ENCODE peak calls at places on chromosomes 2 and 18, in ten cellular contexts. N, W, C, R, G, O, A, F, S and V are unnamed samples. For H3K36me3, the result is how much of the 10 kb centered on the place peaks cover.

GRCh38 chr2:221969830-221970144 is 329.0 kb downstream of the PAX3 start:
- DNase-seq in N (no peak), W (no peak), C (no peak), R (no peak), G (no peak), O (no peak), A (no peak), F (no peak), S (no peak), V (no peak)

GRCh38 chr18:42048150-42048549 is 93.1 kb downstream of the PIK3C3 start:
- DNase-seq in N (peak), W (no peak), C (no peak), R (no peak), G (no peak), O (peak), A (no peak), F (no peak), S (no peak), V (no peak)

GRCh38 chr2:42296226-42296625 is 64.8 kb downstream of the COX7A2L start:
- DNase-seq in N (no peak), W (no peak), C (no peak), R (no peak), G (no peak), O (no peak), A (no peak), F (no peak), S (no peak), V (no peak)

GRCh38 chr2:88753833-88754584 is 62.5 kb downstream of the RPIA start:
- DNase-seq in N (peak), W (no peak), C (no peak), R (no peak), G (no peak), O (peak), A (no peak), F (no peak), S (no peak), V (no peak)

GRCh38 chr18:44123743-44124142 is 556.9 kb upstream of the SETBP1 start:
- DNase-seq in N (no peak), W (no peak), C (no peak), R (no peak), G (no peak), O (no peak), A (no peak), F (no peak), S (no peak), V (no peak)

GRCh38 chr2:142724713-142725349 is 152.6 kb upstream of the KYNU start:
- DNase-seq in N (no peak), W (no peak), C (no peak), R (no peak), G (no peak), O (no peak), A (no peak), F (no peak), S (no peak), V (no peak)

GRCh38 chr2:240400319-240401161 is 34.9 kb upstream of the GPC1 start:
- DNase-seq in N (no peak), W (peak), C (peak), R (no peak), G (peak), O (no peak), A (no peak), F (no peak), S (peak), V (no peak)

GRCh38 chr2:150143087-150143536 is 344.4 kb downstream of the RND3 start:
- DNase-seq in N (peak), W (no peak), C (no peak), R (no peak), G (no peak), O (peak), A (no peak), F (no peak), S (no peak), V (no peak)

GRCh38 chr2:174749793-174750192 is 14.5 kb downstream of the CHRNA1 start:
- DNase-seq in N (no peak), W (no peak), C (no peak), R (no peak), G (no peak), O (no peak), A (no peak), F (no peak), S (no peak), V (no peak)

GRCh38 chr18:37397814-37398213 is 167.8 kb downstream of the CELF4 start:
- DNase-seq in N (no peak), W (no peak), C (no peak), R (no peak), G (no peak), O (no peak), A (no peak), F (no peak), S (no peak), V (no peak)

GRCh38 chr2:96802281-96802595 is 13.8 kb upstream of the CNNM3 start:
- DNase-seq in N (no peak), W (no peak), C (no peak), R (no peak), G (no peak), O (no peak), A (no peak), F (no peak), S (peak), V (no peak)

GRCh38 chr18:48841381-48842258 is 109.1 kb downstream of the SMAD7 start:
- DNase-seq in N (peak), W (no peak), C (no peak), R (no peak), G (peak), O (peak), A (no peak), F (no peak), S (peak), V (peak)

GRCh38 chr2:172429351-172429968 is 2.1 kb downstream of the ITGA6 start:
- DNase-seq in N (peak), W (no peak), C (no peak), R (peak), G (no peak), O (peak), A (no peak), F (peak), S (no peak), V (no peak)

GRCh38 chr18:42640160-42640559 is 475.3 kb downstream of the RIT2 start:
- DNase-seq in N (no peak), W (no peak), C (no peak), R (no peak), G (no peak), O (no peak), A (no peak), F (no peak), S (no peak), V (no peak)

GRCh38 chr2:232230557-232230956 is 148.0 kb upstream of the ALPP start:
- DNase-seq in N (no peak), W (peak), C (no peak), R (no peak), G (no peak), O (peak), A (peak), F (peak), S (no peak), V (peak)

GRCh38 chr2:172740871-172741270 is 5.2 kb downstream of the RAPGEF4 start:
- DNase-seq in N (no peak), W (no peak), C (no peak), R (no peak), G (no peak), O (no peak), A (no peak), F (no peak), S (no peak), V (no peak)

GRCh38 chr2:51387235-51387634 is 355.3 kb upstream of the NRXN1 start:
- DNase-seq in N (peak), W (no peak), C (no peak), R (no peak), G (no peak), O (peak), A (no peak), F (no peak), S (no peak), V (no peak)

GRCh38 chr18:3794537-3795348 is 344.8 kb downstream of the TGIF1 start:
- DNase-seq in N (peak), W (peak), C (no peak), R (no peak), G (no peak), O (peak), A (no peak), F (no peak), S (no peak), V (no peak)

GRCh38 chr2:96163768-96164429 is 18.7 kb upstream of the DUSP2 start:
- DNase-seq in N (no peak), W (no peak), C (no peak), R (no peak), G (no peak), O (no peak), A (no peak), F (no peak), S (no peak), V (peak)

GRCh38 chr18:24368749-24369148 is 28.9 kb downstream of the OSBPL1A start:
- DNase-seq in N (no peak), W (no peak), C (no peak), R (no peak), G (no peak), O (no peak), A (no peak), F (no peak), S (no peak), V (no peak)

GRCh38 chr18:9126337-9126736 is 10.2 kb upstream of the ANKRD12 start:
- DNase-seq in N (no peak), W (no peak), C (no peak), R (no peak), G (no peak), O (no peak), A (no peak), F (no peak), S (no peak), V (no peak)
- H3K36me3 ChIP-seq in N (under half), W (under half), C (half or more), R (under half), G (under half), O (half or more), A (under half), F (half or more), S (half or more), V (under half)

GRCh38 chr2:219620546-219620945 is 6.9 kb upstream of the SLC4A3 start:
- DNase-seq in N (no peak), W (no peak), C (no peak), R (no peak), G (no peak), O (no peak), A (no peak), F (no peak), S (no peak), V (no peak)

GRCh38 chr2:219618733-219619122 is 8.7 kb upstream of the SLC4A3 start:
- DNase-seq in N (no peak), W (no peak), C (no peak), R (no peak), G (no peak), O (no peak), A (no peak), F (no peak), S (no peak), V (no peak)

GRCh38 chr2:219616550-219616949 is 10.9 kb upstream of the SLC4A3 start:
- DNase-seq in N (no peak), W (no peak), C (no peak), R (no peak), G (no peak), O (no peak), A (no peak), F (no peak), S (no peak), V (no peak)

GRCh38 chr2:219622472-219622871 is 5.0 kb upstream of the SLC4A3 start:
- DNase-seq in N (no peak), W (no peak), C (no peak), R (no peak), G (no peak), O (peak), A (no peak), F (no peak), S (no peak), V (no peak)

DNA sequence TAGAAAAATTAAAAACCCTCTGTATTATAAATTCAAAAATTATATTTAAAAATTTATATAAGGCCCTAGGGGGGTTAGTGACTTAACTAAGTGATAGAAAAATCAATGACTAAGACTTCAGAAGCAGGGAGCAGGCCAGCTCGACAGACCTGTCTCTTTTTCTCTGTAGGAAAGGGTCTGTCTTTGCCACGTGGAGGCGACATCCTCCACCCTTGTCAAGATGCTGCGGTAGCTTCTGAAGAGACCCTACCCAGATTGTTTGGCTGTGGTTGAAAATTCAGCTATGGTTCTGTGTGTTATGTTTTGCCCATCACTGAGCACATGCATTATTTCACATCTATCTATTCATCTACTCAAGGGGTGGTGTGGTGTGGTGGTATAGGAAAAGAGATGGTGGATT is 8.2 kb upstream of the SLC4A3 start:
- DNase-seq in N (no peak), W (no peak), C (no peak), R (no peak), G (no peak), O (peak), A (no peak), F (peak), S (no peak), V (no peak)
- TF ChIP-seq CTCF in N (no peak), W (no peak), C (no peak), R (no peak), G (no peak), O (no peak), A (no peak), F (peak), S (no peak), V (no peak)

GRCh38 chr2:135785032-135785431 is 43.4 kb downstream of the UBXN4 start:
- DNase-seq in N (no peak), W (no peak), C (no peak), R (no peak), G (no peak), O (peak), A (no peak), F (no peak), S (no peak), V (no peak)
- H3K36me3 ChIP-seq in N (under half), W (under half), C (half or more), R (under half), G (half or more), O (under half), A (under half), F (under half), S (half or more), V (under half)

DNA sequence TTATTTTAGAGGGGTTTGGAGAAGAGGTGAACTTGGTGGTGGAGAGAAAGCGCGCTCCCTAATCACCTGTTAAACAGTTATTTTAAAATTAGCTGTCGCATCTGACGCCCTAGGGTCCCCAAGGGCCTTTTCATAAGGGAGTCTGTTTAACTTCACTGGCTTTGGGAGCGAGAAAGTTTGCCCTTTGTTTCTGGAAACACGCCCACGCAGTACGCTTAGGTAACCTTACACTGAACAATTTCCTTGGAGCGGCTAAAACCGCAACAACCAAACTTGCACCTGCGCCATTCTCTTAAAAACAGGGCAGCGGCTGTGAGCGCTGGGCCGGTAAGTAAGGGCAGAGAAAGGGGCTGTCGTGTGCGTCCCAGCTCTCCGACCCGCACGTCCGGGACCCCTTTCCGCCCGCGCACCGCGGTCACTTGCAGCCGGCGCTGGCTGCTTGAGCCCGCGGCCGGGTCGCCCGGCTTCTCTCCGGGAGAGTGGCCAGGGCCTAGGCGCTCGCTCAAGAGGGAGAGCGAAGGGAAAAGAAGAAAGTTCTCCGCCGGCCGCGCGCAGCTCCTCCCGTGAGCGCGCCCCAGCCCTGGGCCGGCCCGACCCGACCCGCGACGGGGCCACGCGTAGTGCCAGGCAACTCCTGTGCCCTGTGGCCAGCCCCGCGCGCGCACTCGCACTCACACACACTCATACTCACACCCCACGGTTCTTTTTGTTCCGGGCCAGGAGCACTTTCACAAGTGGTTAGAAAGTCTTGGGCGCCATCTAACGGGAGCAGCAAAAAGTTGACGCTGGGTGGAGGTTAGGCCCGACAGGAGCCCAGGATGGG is 19.2 kb downstream of the POU3F3 start:
- DNase-seq in N (peak), W (peak), C (peak), R (peak), G (no peak), O (peak), A (peak), F (peak), S (peak), V (peak)
- TF ChIP-seq CTCF in N (peak), W (peak), C (peak), R (peak), G (peak), O (peak), A (peak), F (peak), S (peak), V (peak)

GRCh38 chr2:165889158-165889557 is 64.4 kb downstream of the TTC21B start:
- DNase-seq in N (no peak), W (no peak), C (no peak), R (no peak), G (no peak), O (no peak), A (no peak), F (no peak), S (no peak), V (no peak)
- H3K36me3 ChIP-seq in N (under half), W (under half), C (under half), R (under half), G (under half), O (under half), A (under half), F (under half), S (under half), V (under half)

GRCh38 chr2:73174941-73175662 is 27.3 kb upstream of the NOTO start:
- DNase-seq in N (no peak), W (no peak), C (no peak), R (no peak), G (no peak), O (no peak), A (no peak), F (no peak), S (no peak), V (no peak)

GRCh38 chr2:73176881-73177644 is 25.3 kb upstream of the NOTO start:
- DNase-seq in N (peak), W (peak), C (peak), R (peak), G (peak), O (peak), A (peak), F (peak), S (peak), V (peak)

GRCh38 chr2:73176205-73176880 is 26.0 kb upstream of the NOTO start:
- DNase-seq in N (no peak), W (peak), C (no peak), R (no peak), G (peak), O (peak), A (peak), F (peak), S (no peak), V (no peak)

GRCh38 chr2:73174244-73174643 is 28.1 kb upstream of the NOTO start:
- DNase-seq in N (no peak), W (no peak), C (no peak), R (no peak), G (no peak), O (no peak), A (no peak), F (no peak), S (no peak), V (no peak)

GRCh38 chr2:73175663-73176204 is 26.6 kb upstream of the NOTO start:
- DNase-seq in N (peak), W (peak), C (peak), R (peak), G (peak), O (peak), A (peak), F (peak), S (peak), V (peak)
- TF ChIP-seq CTCF in N (no peak), W (no peak), C (no peak), R (no peak), G (no peak), O (no peak), A (no peak), F (peak), S (peak), V (no peak)

DNA sequence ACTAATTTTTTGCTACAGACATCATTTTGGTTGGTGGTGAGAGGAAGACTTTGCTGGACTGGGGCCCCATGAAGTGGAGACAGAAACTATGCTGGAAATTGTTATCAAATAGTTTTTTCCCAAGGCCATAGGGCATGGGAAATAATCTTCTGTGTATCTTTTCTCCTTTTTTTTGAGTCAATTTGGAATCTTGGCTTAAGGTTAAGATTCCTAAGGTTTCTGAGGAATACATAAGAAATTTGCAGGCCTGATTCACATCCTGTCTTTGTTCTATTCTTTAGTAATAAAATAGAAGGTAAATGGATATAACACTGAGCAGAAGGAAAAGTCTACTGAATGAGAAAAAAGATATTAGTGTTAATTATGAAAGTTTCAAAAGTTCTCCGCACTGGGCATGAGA is 16.6 kb downstream of the SMC6 start:
- DNase-seq in N (no peak), W (no peak), C (no peak), R (no peak), G (no peak), O (peak), A (no peak), F (no peak), S (no peak), V (no peak)
- H3K36me3 ChIP-seq in N (under half), W (under half), C (under half), R (under half), G (half or more), O (under half), A (under half), F (under half), S (half or more), V (under half)